ENCODE peak calls at places on chromosomes 3 and 15, in five cellular contexts. S, B, K, N and J are unnamed samples.

GRCh38 chr3:32577621-32578556 is 7.2 kb upstream of the DYNC1LI1 start:
- DNase-seq in S (peak; percentile 40), B (no peak), K (peak; percentile 19), N (no peak), J (no peak)

GRCh38 chr3:99878005-99878404 is 60.3 kb downstream of the CMSS1 start:
- DNase-seq in S (no peak), B (peak; percentile 94), K (peak; percentile 71), N (no peak), J (peak; percentile 78)

GRCh38 chr3:37248179-37248578 is 73.8 kb upstream of the LRRFIP2 start:
- DNase-seq in S (no peak), B (no peak), K (no peak), N (no peak), J (no peak)

GRCh38 chr15:101145362-101145761 is 106.5 kb downstream of the CHSY1 start:
- DNase-seq in S (no peak), B (peak; percentile 46), K (no peak), N (peak; percentile 15), J (no peak)

GRCh38 chr3:46861293-46861995 is 1.8 kb downstream of the MYL3 start:
- DNase-seq in S (peak; percentile 75), B (no peak), K (no peak), N (peak; percentile 15), J (no peak)

GRCh38 chr15:52653451-52653964 is 25.7 kb downstream of the ATOSA start:
- DNase-seq in S (no peak), B (peak; percentile 93), K (peak; percentile 83), N (no peak), J (peak; percentile 76)

GRCh38 chr15:42456539-42456938 is 34.4 kb downstream of the ZNF106 start:
- DNase-seq in S (no peak), B (peak; percentile 10), K (no peak), N (no peak), J (no peak)

GRCh38 chr3:171364500-171364899 is 95.7 kb downstream of the TNIK start:
- DNase-seq in S (no peak), B (no peak), K (no peak), N (no peak), J (no peak)

GRCh38 chr3:64143399-64144130 is 81.7 kb downstream of the PRICKLE2 start:
- DNase-seq in S (no peak), B (peak; percentile 85), K (peak; percentile 34), N (no peak), J (no peak)

GRCh38 chr15:63037996-63038720 is 4.4 kb upstream of the TPM1 start:
- DNase-seq in S (no peak), B (no peak), K (peak; percentile 28), N (no peak), J (no peak)
- H3K4me3 ChIP-seq in S (no peak overlapping the region), B (no peak overlapping the region), K (no peak overlapping the region), N (no peak overlapping the region), J (no peak overlapping the region)

DNA sequence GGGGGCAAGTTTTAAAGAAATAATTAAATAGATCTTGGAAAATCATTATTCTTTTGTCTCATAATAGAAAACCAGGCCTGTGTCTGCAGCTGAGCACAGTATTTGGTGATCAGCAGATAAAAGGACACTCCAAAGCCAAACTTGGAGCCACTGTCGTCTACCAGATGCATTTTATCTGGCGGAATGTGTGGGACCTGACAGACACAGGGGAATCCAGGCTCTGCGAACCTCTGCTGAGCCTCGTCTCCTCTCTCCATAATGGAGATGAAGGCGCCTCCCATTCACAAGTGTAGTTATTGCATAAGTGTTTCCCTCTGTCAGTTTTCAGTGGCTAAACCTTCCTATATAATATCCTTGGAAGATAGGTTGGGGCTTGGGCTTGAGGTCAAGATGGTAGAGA is 42.1 kb downstream of the EEFSEC start:
- DNase-seq in S (no peak), B (no peak), K (no peak), N (no peak), J (no peak)
- H3K36me3 ChIP-seq in S (no peaks in the 10 kb centered on the region), B (no peaks in the 10 kb centered on the region), K (no peaks in the 10 kb centered on the region), N (no peaks in the 10 kb centered on the region), J (no peaks in the 10 kb centered on the region)

GRCh38 chr3:136070953-136071949 is 105.7 kb downstream of the PPP2R3A start:
- DNase-seq in S (peak; percentile 23), B (peak; percentile 32), K (peak; percentile 19), N (no peak), J (no peak)
- TF ChIP-seq CTCF in S (no peak), B (peak; percentile 17), K (peak; percentile 39), N (no peak), J (peak; percentile 16)

DNA sequence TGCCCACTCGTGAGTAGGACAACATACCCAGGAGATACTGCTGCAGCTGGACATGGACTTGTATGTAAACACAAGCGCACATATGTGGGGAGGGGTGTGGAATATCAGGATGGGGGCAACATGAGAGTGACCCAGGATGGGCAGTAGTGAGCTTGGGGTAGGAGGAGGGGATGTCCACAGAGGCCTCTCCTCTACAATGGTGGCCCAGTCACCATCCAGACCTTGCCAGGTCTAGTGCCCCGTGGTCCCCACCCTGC is 266 bp upstream of the ZBTB47 start:
- DNase-seq in S (no peak), B (no peak), K (no peak), N (no peak), J (no peak)
- H3K4me3 ChIP-seq in S (peak overlapping the region; percentile 58), B (peak overlapping the region; percentile 68), K (peak overlapping the region; percentile 85), N (peak overlapping the region; percentile 93), J (peak overlapping the region; percentile 79)